ENCODE peak calls at places on chromosomes 3 and 15, in four cellular contexts. A is WERI-Rb-1, S is C1 segment of cervical spinal cord, T is GM12865. M is an unnamed sample.

GRCh38 chr3:161271646-161272045 is 50.5 kb downstream of the NMD3 start:
- DNase-seq in A (no peak), S (no peak), T (no peak), M (no peak)

GRCh38 chr3:139893264-139893962 is 41.6 kb upstream of the CLSTN2 start:
- DNase-seq in A (peak), S (no peak), T (no peak), M (no peak)

GRCh38 chr3:130820976-130821375 is 72.9 kb upstream of the ATP2C1 start:
- DNase-seq in A (no peak), S (no peak), T (no peak), M (peak)

GRCh38 chr3:2098398-2099027 is at the start of gene CNTN4:
- DNase-seq in A (peak), S (no peak), T (peak), M (no peak)

GRCh38 chr15:45903283-45903682 is 268.5 kb downstream of the SQOR start:
- DNase-seq in A (no peak), S (no peak), T (no peak), M (no peak)

GRCh38 chr15:40118473-40118872 is 9.8 kb upstream of the BMF start:
- DNase-seq in A (no peak), S (no peak), T (no peak), M (no peak)

GRCh38 chr3:27025718-27026117 is 343.5 kb downstream of the NEK10 start:
- DNase-seq in A (no peak), S (no peak), T (no peak), M (no peak)

GRCh38 chr3:87088984-87089841 is 98.3 kb upstream of the VGLL3 start:
- DNase-seq in A (peak), S (peak), T (peak), M (peak)

GRCh38 chr3:157532529-157533297 is 29.5 kb upstream of the VEPH1 start:
- DNase-seq in A (peak), S (no peak), T (peak), M (no peak)

GRCh38 chr3:71662553-71662952 is 62.6 kb downstream of the EIF4E3 start:
- DNase-seq in A (no peak), S (no peak), T (no peak), M (no peak)

GRCh38 chr3:38696034-38696433 is 46.5 kb upstream of the SCN5A start:
- DNase-seq in A (no peak), S (no peak), T (no peak), M (no peak)

GRCh38 chr3:100033184-100033583 is 81.1 kb downstream of the FILIP1L start:
- DNase-seq in A (no peak), S (no peak), T (no peak), M (no peak)

GRCh38 chr15:68781766-68782588 is 38.7 kb downstream of the ANP32A start:
- DNase-seq in A (peak), S (no peak), T (no peak), M (no peak)

GRCh38 chr3:58388550-58389061 is 45.0 kb downstream of the PDHB start:
- DNase-seq in A (no peak), S (peak), T (no peak), M (no peak)

GRCh38 chr3:127406309-127407025 is 118.6 kb upstream of the PRR20G start:
- DNase-seq in A (no peak), S (no peak), T (peak), M (peak)

GRCh38 chr3:42497009-42497731 is 5.3 kb upstream of the VIPR1 start:
- DNase-seq in A (peak), S (no peak), T (peak), M (no peak)

GRCh38 chr3:157693762-157694161 is 190.5 kb upstream of the VEPH1 start:
- DNase-seq in A (no peak), S (no peak), T (no peak), M (no peak)

GRCh38 chr3:191761906-191762305 is 300.9 kb downstream of the PYDC2 start:
- DNase-seq in A (no peak), S (no peak), T (no peak), M (no peak)

GRCh38 chr3:46280105-46280797 is 38.0 kb downstream of the CCR3 start:
- DNase-seq in A (no peak), S (no peak), T (peak), M (peak)

GRCh38 chr15:92808611-92809063 is 91.5 kb upstream of the CHD2 start:
- DNase-seq in A (no peak), S (peak), T (no peak), M (no peak)

GRCh38 chr3:37641556-37641955 is 220.1 kb upstream of the CTDSPL start:
- DNase-seq in A (no peak), S (no peak), T (no peak), M (no peak)

GRCh38 chr3:111070772-111071256 is 802 bp upstream of the NECTIN3 start:
- DNase-seq in A (no peak), S (no peak), T (no peak), M (peak)

GRCh38 chr15:51121118-51121517 is 26.4 kb upstream of the TNFAIP8L3 start:
- DNase-seq in A (no peak), S (peak), T (no peak), M (peak)

GRCh38 chr15:73746288-73746687 is 6.9 kb downstream of the INSYN1 start:
- DNase-seq in A (no peak), S (no peak), T (no peak), M (no peak)